ENCODE peak calls at places on chromosomes 6 and 20, in eight cellular contexts. One of them, this sample, is unnamed. For H3K36me3, the result is how much of the 10 kb centered on the place peaks cover.

GRCh38 chr6:32941412-32941784 is 570 bp upstream of the HLA-DMB start:
- DNase-seq in lower lobe of right lung: no peak
- DNase-seq in fibroblast of lung: no peak
- DNase-seq in IMR-90: no peak
- DNase-seq in uterus: no peak
- DNase-seq in ovary: no peak
- DNase-seq in heart right ventricle: no peak
- DNase-seq in colonic mucosa: no peak
- DNase-seq in this sample: no peak

GRCh38 chr20:1491281-1491840 is at the start of gene SIRPB2:
- DNase-seq in ovary: no peak
- DNase-seq in colonic mucosa: no peak
- DNase-seq in lower lobe of right lung: peak
- DNase-seq in IMR-90: no peak
- DNase-seq in heart right ventricle: peak
- DNase-seq in fibroblast of lung: no peak
- DNase-seq in uterus: no peak
- DNase-seq in this sample: peak

GRCh38 chr6:104943781-104944180 is 13.1 kb upstream of the LIN28B start:
- DNase-seq in IMR-90: peak
- DNase-seq in heart right ventricle: no peak
- DNase-seq in ovary: no peak
- DNase-seq in lower lobe of right lung: no peak
- DNase-seq in colonic mucosa: no peak
- DNase-seq in uterus: no peak
- DNase-seq in fibroblast of lung: peak
- DNase-seq in this sample: no peak

GRCh38 chr6:89270951-89271721 is 44.0 kb downstream of the GABRR2 start:
- DNase-seq in heart right ventricle: no peak
- DNase-seq in uterus: no peak
- DNase-seq in lower lobe of right lung: no peak
- DNase-seq in colonic mucosa: no peak
- DNase-seq in IMR-90: no peak
- DNase-seq in ovary: no peak
- DNase-seq in fibroblast of lung: no peak
- DNase-seq in this sample: no peak

GRCh38 chr20:61251529-61252393 is at the start of gene CDH4:
- DNase-seq in colonic mucosa: no peak
- DNase-seq in uterus: no peak
- DNase-seq in lower lobe of right lung: no peak
- DNase-seq in ovary: no peak
- DNase-seq in fibroblast of lung: peak
- DNase-seq in heart right ventricle: no peak
- DNase-seq in IMR-90: no peak
- DNase-seq in this sample: no peak

GRCh38 chr6:165091121-165091785 is 218.2 kb downstream of the C6orf118 start:
- DNase-seq in IMR-90: no peak
- DNase-seq in ovary: no peak
- DNase-seq in colonic mucosa: no peak
- DNase-seq in lower lobe of right lung: no peak
- DNase-seq in fibroblast of lung: no peak
- DNase-seq in heart right ventricle: no peak
- DNase-seq in uterus: no peak
- DNase-seq in this sample: no peak

GRCh38 chr6:160767647-160768019 is 65.6 kb downstream of the PLG start:
- DNase-seq in heart right ventricle: no peak
- DNase-seq in IMR-90: no peak
- DNase-seq in fibroblast of lung: no peak
- DNase-seq in ovary: no peak
- DNase-seq in colonic mucosa: no peak
- DNase-seq in lower lobe of right lung: no peak
- DNase-seq in uterus: no peak
- DNase-seq in this sample: no peak

GRCh38 chr6:112253842-112254816 is at the start of gene LAMA4:
- DNase-seq in IMR-90: peak
- DNase-seq in heart right ventricle: peak
- DNase-seq in colonic mucosa: peak
- DNase-seq in fibroblast of lung: peak
- DNase-seq in ovary: peak
- DNase-seq in lower lobe of right lung: peak
- DNase-seq in uterus: peak
- DNase-seq in this sample: peak

GRCh38 chr6:26211963-26212362 is 124.7 kb downstream of the HFE start:
- DNase-seq in lower lobe of right lung: no peak
- DNase-seq in IMR-90: no peak
- DNase-seq in ovary: no peak
- DNase-seq in uterus: no peak
- DNase-seq in colonic mucosa: no peak
- DNase-seq in heart right ventricle: no peak
- DNase-seq in fibroblast of lung: no peak
- DNase-seq in this sample: no peak
- H3K4me3 ChIP-seq in lower lobe of right lung: no peak
- H3K4me3 ChIP-seq in IMR-90: no peak
- H3K4me3 ChIP-seq in ovary: no peak
- H3K4me3 ChIP-seq in uterus: no peak
- H3K4me3 ChIP-seq in colonic mucosa: no peak
- H3K4me3 ChIP-seq in heart right ventricle: no peak
- H3K4me3 ChIP-seq in fibroblast of lung: no peak
- H3K4me3 ChIP-seq in this sample: no peak

GRCh38 chr6:142773859-142774258 is 171.1 kb downstream of the HIVEP2 start:
- DNase-seq in heart right ventricle: no peak
- DNase-seq in fibroblast of lung: no peak
- DNase-seq in IMR-90: no peak
- DNase-seq in colonic mucosa: peak
- DNase-seq in lower lobe of right lung: no peak
- DNase-seq in uterus: no peak
- DNase-seq in ovary: no peak
- DNase-seq in this sample: no peak
- H3K36me3 ChIP-seq in heart right ventricle: half or more
- H3K36me3 ChIP-seq in fibroblast of lung: under half
- H3K36me3 ChIP-seq in IMR-90: under half
- H3K36me3 ChIP-seq in colonic mucosa: under half
- H3K36me3 ChIP-seq in lower lobe of right lung: under half
- H3K36me3 ChIP-seq in uterus: under half
- H3K36me3 ChIP-seq in ovary: under half
- H3K36me3 ChIP-seq in this sample: under half

GRCh38 chr6:73779943-73780342 is 83.9 kb downstream of the CD109 start:
- DNase-seq in ovary: no peak
- DNase-seq in fibroblast of lung: no peak
- DNase-seq in lower lobe of right lung: no peak
- DNase-seq in heart right ventricle: no peak
- DNase-seq in IMR-90: no peak
- DNase-seq in colonic mucosa: no peak
- DNase-seq in uterus: no peak
- DNase-seq in this sample: no peak

GRCh38 chr6:73782911-73783310 is 86.9 kb downstream of the CD109 start:
- DNase-seq in lower lobe of right lung: no peak
- DNase-seq in colonic mucosa: no peak
- DNase-seq in uterus: no peak
- DNase-seq in ovary: no peak
- DNase-seq in heart right ventricle: no peak
- DNase-seq in fibroblast of lung: no peak
- DNase-seq in IMR-90: no peak
- DNase-seq in this sample: no peak
- H3K4me3 ChIP-seq in lower lobe of right lung: no peak
- H3K4me3 ChIP-seq in colonic mucosa: no peak
- H3K4me3 ChIP-seq in uterus: no peak
- H3K4me3 ChIP-seq in ovary: no peak
- H3K4me3 ChIP-seq in heart right ventricle: no peak
- H3K4me3 ChIP-seq in fibroblast of lung: no peak
- H3K4me3 ChIP-seq in IMR-90: no peak
- H3K4me3 ChIP-seq in this sample: no peak

GRCh38 chr6:38701551-38701950 is 1.4 kb downstream of the GLO1 start:
- DNase-seq in heart right ventricle: no peak
- DNase-seq in ovary: no peak
- DNase-seq in fibroblast of lung: no peak
- DNase-seq in lower lobe of right lung: no peak
- DNase-seq in uterus: no peak
- DNase-seq in colonic mucosa: no peak
- DNase-seq in IMR-90: no peak
- DNase-seq in this sample: no peak

GRCh38 chr6:38697846-38698245 is 5.1 kb downstream of the GLO1 start:
- DNase-seq in lower lobe of right lung: no peak
- DNase-seq in heart right ventricle: no peak
- DNase-seq in ovary: no peak
- DNase-seq in fibroblast of lung: no peak
- DNase-seq in colonic mucosa: no peak
- DNase-seq in IMR-90: no peak
- DNase-seq in uterus: no peak
- DNase-seq in this sample: no peak

GRCh38 chr6:38695227-38695900 is 7.6 kb downstream of the GLO1 start:
- DNase-seq in ovary: no peak
- DNase-seq in fibroblast of lung: no peak
- DNase-seq in heart right ventricle: no peak
- DNase-seq in uterus: no peak
- DNase-seq in IMR-90: no peak
- DNase-seq in colonic mucosa: no peak
- DNase-seq in lower lobe of right lung: no peak
- DNase-seq in this sample: no peak

GRCh38 chr6:38695933-38696332 is 7.0 kb downstream of the GLO1 start:
- DNase-seq in heart right ventricle: no peak
- DNase-seq in IMR-90: no peak
- DNase-seq in ovary: no peak
- DNase-seq in lower lobe of right lung: no peak
- DNase-seq in colonic mucosa: no peak
- DNase-seq in fibroblast of lung: no peak
- DNase-seq in uterus: no peak
- DNase-seq in this sample: no peak

DNA sequence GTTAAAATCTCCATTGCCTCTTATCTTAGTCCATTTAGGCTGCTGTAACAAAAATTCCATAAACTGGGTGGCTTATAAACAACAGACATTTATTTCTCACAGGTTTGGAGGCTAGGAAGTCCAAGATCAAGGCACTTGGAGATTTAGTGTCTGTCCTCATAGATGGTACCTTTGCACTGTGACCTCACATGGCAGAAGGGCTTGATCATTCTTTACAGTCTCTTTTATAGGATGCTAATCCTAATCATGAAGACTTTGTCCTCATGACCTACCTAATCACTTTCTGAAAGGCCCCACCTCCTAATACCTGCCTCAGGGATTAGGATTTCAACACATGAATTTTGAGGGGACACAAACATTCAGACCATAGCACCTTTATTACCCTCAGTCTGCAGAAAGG is 6.6 kb downstream of the GLO1 start:
- DNase-seq in uterus: no peak
- DNase-seq in fibroblast of lung: no peak
- DNase-seq in lower lobe of right lung: no peak
- DNase-seq in heart right ventricle: no peak
- DNase-seq in IMR-90: no peak
- DNase-seq in colonic mucosa: no peak
- DNase-seq in ovary: no peak
- DNase-seq in this sample: no peak
- H3K36me3 ChIP-seq in uterus: under half
- H3K36me3 ChIP-seq in fibroblast of lung: under half
- H3K36me3 ChIP-seq in lower lobe of right lung: under half
- H3K36me3 ChIP-seq in heart right ventricle: under half
- H3K36me3 ChIP-seq in IMR-90: under half
- H3K36me3 ChIP-seq in colonic mucosa: under half
- H3K36me3 ChIP-seq in ovary: under half
- H3K36me3 ChIP-seq in this sample: under half

GRCh38 chr6:31272431-31272830 is 539 bp upstream of the HLA-C start:
- DNase-seq in colonic mucosa: peak
- DNase-seq in uterus: no peak
- DNase-seq in heart right ventricle: no peak
- DNase-seq in IMR-90: no peak
- DNase-seq in ovary: no peak
- DNase-seq in lower lobe of right lung: no peak
- DNase-seq in fibroblast of lung: peak
- DNase-seq in this sample: no peak
- H3K4me3 ChIP-seq in colonic mucosa: peak
- H3K4me3 ChIP-seq in uterus: peak
- H3K4me3 ChIP-seq in heart right ventricle: peak
- H3K4me3 ChIP-seq in IMR-90: peak
- H3K4me3 ChIP-seq in ovary: peak
- H3K4me3 ChIP-seq in lower lobe of right lung: peak
- H3K4me3 ChIP-seq in fibroblast of lung: peak
- H3K4me3 ChIP-seq in this sample: peak

GRCh38 chr6:31780507-31781243 is 3.5 kb upstream of the VWA7 start:
- DNase-seq in lower lobe of right lung: peak
- DNase-seq in colonic mucosa: no peak
- DNase-seq in uterus: no peak
- DNase-seq in ovary: no peak
- DNase-seq in heart right ventricle: no peak
- DNase-seq in IMR-90: no peak
- DNase-seq in fibroblast of lung: no peak
- DNase-seq in this sample: no peak
- H3K36me3 ChIP-seq in lower lobe of right lung: half or more
- H3K36me3 ChIP-seq in colonic mucosa: under half
- H3K36me3 ChIP-seq in uterus: under half
- H3K36me3 ChIP-seq in ovary: under half
- H3K36me3 ChIP-seq in heart right ventricle: half or more
- H3K36me3 ChIP-seq in IMR-90: half or more
- H3K36me3 ChIP-seq in fibroblast of lung: under half
- H3K36me3 ChIP-seq in this sample: half or more

GRCh38 chr6:30889138-30889885 is 5.0 kb downstream of the DDR1 start:
- DNase-seq in IMR-90: no peak
- DNase-seq in fibroblast of lung: no peak
- DNase-seq in heart right ventricle: no peak
- DNase-seq in colonic mucosa: no peak
- DNase-seq in ovary: no peak
- DNase-seq in uterus: no peak
- DNase-seq in lower lobe of right lung: no peak
- DNase-seq in this sample: peak

GRCh38 chr6:30885999-30886896 is 1.9 kb downstream of the DDR1 start:
- DNase-seq in heart right ventricle: peak
- DNase-seq in fibroblast of lung: peak
- DNase-seq in lower lobe of right lung: no peak
- DNase-seq in colonic mucosa: peak
- DNase-seq in IMR-90: peak
- DNase-seq in uterus: peak
- DNase-seq in ovary: peak
- DNase-seq in this sample: peak

GRCh38 chr6:30886897-30887255 is 2.6 kb downstream of the DDR1 start:
- DNase-seq in heart right ventricle: no peak
- DNase-seq in lower lobe of right lung: no peak
- DNase-seq in uterus: no peak
- DNase-seq in fibroblast of lung: no peak
- DNase-seq in ovary: no peak
- DNase-seq in colonic mucosa: no peak
- DNase-seq in IMR-90: no peak
- DNase-seq in this sample: peak

GRCh38 chr6:30888472-30889137 is 4.3 kb downstream of the DDR1 start:
- DNase-seq in fibroblast of lung: peak
- DNase-seq in lower lobe of right lung: no peak
- DNase-seq in IMR-90: peak
- DNase-seq in colonic mucosa: no peak
- DNase-seq in ovary: peak
- DNase-seq in heart right ventricle: no peak
- DNase-seq in uterus: no peak
- DNase-seq in this sample: no peak

DNA sequence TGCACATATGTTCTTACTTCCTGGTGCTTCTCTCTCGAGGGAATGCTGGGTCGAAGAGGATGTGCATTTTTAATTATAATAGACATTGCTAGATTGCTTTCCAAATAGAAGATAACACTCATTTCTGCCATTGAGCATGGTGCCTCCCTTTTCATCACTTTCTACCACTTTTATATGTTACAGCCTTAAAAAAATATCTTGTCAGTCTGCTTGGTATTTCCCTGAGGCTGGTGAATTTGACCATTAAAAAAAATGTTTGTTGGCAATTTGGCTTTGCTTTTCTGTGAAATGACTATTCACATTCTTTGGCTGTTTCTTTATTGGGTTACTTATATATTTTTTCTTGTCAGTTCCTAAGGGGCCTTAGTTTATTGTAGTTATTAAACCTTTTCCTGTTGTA is 3.6 kb downstream of the DDR1 start:
- DNase-seq in fibroblast of lung: peak
- DNase-seq in colonic mucosa: no peak
- DNase-seq in heart right ventricle: no peak
- DNase-seq in ovary: no peak
- DNase-seq in uterus: no peak
- DNase-seq in lower lobe of right lung: no peak
- DNase-seq in IMR-90: no peak
- DNase-seq in this sample: no peak
- H3K4me3 ChIP-seq in fibroblast of lung: no peak
- H3K4me3 ChIP-seq in colonic mucosa: no peak
- H3K4me3 ChIP-seq in heart right ventricle: no peak
- H3K4me3 ChIP-seq in ovary: no peak
- H3K4me3 ChIP-seq in uterus: no peak
- H3K4me3 ChIP-seq in lower lobe of right lung: no peak
- H3K4me3 ChIP-seq in IMR-90: no peak
- H3K4me3 ChIP-seq in this sample: no peak

This sample was measured in tibial artery.